ENCODE peak calls at places on chromosomes 2 and 18, in seven cellular contexts. V is psoas muscle, M is cardiac muscle cell, X is left ventricle myocardium inferior, L is body of pancreas, J is ovary, O is left lung. Y is an unnamed sample. For H3K36me3 and H3K4me1, the result is how much of the 10 kb centered on the place peaks cover.

GRCh38 chr18:74395006-74395405 is 62.1 kb downstream of the DIPK1C start:
- DNase-seq in V (no peak), M (no peak), X (no peak), L (no peak), J (no peak), O (no peak), Y (no peak)

GRCh38 chr2:84840306-84840705 is 40.6 kb downstream of the TRABD2A start:
- DNase-seq in V (no peak), M (peak), X (no peak), L (no peak), J (no peak), O (no peak), Y (no peak)

GRCh38 chr2:179574061-179574519 is 287.3 kb downstream of the ZNF385B start:
- DNase-seq in V (no peak), M (no peak), X (no peak), L (no peak), J (no peak), O (no peak), Y (no peak)

GRCh38 chr2:69549421-69549820 is 94.1 kb downstream of the AAK1 start:
- DNase-seq in V (no peak), M (peak), X (no peak), L (no peak), J (no peak), O (no peak), Y (no peak)

GRCh38 chr18:62331581-62332436 is 6.7 kb downstream of the TNFRSF11A start:
- DNase-seq in V (no peak), M (peak), X (peak), L (no peak), J (no peak), O (peak), Y (no peak)

GRCh38 chr2:47904903-47905453 is 1.3 kb downstream of the FBXO11 start:
- DNase-seq in V (peak), M (peak), X (peak), L (peak), J (peak), O (peak), Y (peak)

GRCh38 chr18:44320619-44321460 is 359.8 kb upstream of the SETBP1 start:
- DNase-seq in V (peak), M (no peak), X (no peak), L (no peak), J (no peak), O (no peak), Y (no peak)

GRCh38 chr2:219123356-219124143 is 37.1 kb downstream of the NHEJ1 start:
- DNase-seq in V (no peak), M (no peak), X (no peak), L (no peak), J (no peak), O (no peak), Y (peak)

GRCh38 chr18:26901020-26901419 is 35.5 kb upstream of the AQP4 start:
- DNase-seq in V (no peak), M (no peak), X (no peak), L (no peak), J (no peak), O (no peak), Y (no peak)

GRCh38 chr2:238615187-238615586 is 188.5 kb downstream of the ASB1 start:
- DNase-seq in V (no peak), M (no peak), X (no peak), L (no peak), J (no peak), O (no peak), Y (no peak)

DNA sequence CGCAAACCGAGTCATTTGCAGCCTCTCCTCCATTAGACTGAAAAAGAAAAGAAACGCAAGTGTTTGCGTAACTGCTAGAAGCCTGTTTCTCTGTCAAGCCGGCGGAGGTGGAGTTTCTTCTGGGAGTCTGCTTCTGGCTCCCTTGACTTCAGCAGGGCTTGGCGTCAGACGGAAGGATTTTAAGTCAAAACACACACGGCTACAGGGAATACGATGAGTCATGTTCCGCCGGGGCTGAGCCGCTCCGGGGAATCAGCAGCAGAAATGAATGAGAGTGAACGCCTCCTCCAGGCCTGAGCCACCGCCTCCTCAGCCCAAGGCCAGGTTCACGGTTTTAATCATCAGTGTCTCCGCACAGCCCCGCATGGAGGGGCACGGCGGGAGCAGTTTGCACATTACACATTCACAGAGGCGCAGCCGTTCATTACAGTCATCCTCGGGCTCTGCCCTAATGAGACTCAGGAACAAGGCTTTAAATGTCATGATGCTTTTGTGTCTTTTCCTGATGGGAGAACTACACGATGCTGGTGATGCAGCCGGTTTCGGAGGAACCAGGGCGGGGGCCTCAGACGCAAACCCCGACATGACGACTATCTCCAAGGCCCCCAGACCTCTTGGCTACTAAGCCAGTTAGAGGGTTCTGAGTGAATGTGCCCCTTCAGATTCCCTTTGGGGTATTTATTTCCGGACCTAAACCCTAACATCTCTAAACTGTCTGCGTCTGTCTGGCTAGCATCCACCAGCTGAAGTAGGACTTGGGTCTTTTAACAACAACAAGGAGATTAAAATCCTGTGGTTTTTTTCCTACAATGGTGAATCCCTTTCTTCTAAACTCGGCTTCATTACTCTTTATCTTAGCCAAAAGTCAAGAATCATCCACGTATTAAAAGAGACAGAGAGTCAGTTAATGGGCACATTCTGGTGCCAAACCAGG is 11.1 kb upstream of the SCG2 start:
- DNase-seq in V (peak), M (peak), X (peak), L (peak), J (peak), O (peak), Y (peak)
- TF ChIP-seq CTCF in V (no peak), M (peak), X (no peak), L (no peak), J (no peak), O (no peak), Y (no peak)

GRCh38 chr2:66456183-66457041 is 21.5 kb downstream of the MEIS1 start:
- DNase-seq in V (no peak), M (no peak), X (no peak), L (no peak), J (no peak), O (no peak), Y (no peak)

GRCh38 chr2:66452214-66452613 is 17.3 kb downstream of the MEIS1 start:
- DNase-seq in V (no peak), M (no peak), X (no peak), L (no peak), J (no peak), O (no peak), Y (no peak)

GRCh38 chr2:66448592-66448991 is 13.7 kb downstream of the MEIS1 start:
- DNase-seq in V (no peak), M (no peak), X (no peak), L (no peak), J (no peak), O (no peak), Y (no peak)

GRCh38 chr2:66455490-66455889 is 20.6 kb downstream of the MEIS1 start:
- DNase-seq in V (no peak), M (no peak), X (no peak), L (no peak), J (no peak), O (no peak), Y (no peak)

DNA sequence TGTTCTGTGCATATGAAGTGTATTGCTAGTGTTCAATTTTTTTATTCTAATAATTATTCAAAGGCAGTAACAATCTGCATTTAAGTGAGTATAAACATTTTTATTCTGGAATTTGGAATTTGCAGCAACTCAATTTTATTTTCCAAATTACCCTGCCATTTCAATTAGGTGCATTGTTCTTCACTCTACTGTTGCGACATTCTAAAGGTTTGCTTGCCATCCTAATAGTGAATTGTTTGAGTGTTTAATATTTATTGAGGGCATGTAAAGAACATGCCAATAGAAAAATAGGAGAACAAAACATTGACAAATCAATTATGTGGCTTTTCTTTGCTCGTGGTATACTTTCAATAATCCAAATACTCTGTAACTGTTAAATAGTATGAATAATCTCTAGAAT is 18.0 kb downstream of the MEIS1 start:
- DNase-seq in V (no peak), M (no peak), X (no peak), L (no peak), J (no peak), O (no peak), Y (no peak)
- H3K36me3 ChIP-seq in V (under half), M (under half), X (under half), L (under half), J (under half), O (under half), Y (under half)

GRCh38 chr2:16664809-16665745 is 557 bp downstream of the CYRIA start:
- DNase-seq in V (peak), M (no peak), X (no peak), L (no peak), J (peak), O (no peak), Y (no peak)
- H3K4me1 ChIP-seq in V (under half), M (under half), X (half or more), L (under half), J (under half), O (under half), Y (under half)

GRCh38 chr2:200797242-200797770 is 14.4 kb upstream of the BZW1 start:
- DNase-seq in V (peak), M (peak), X (peak), L (peak), J (no peak), O (no peak), Y (no peak)

GRCh38 chr2:200796561-200796960 is 15.1 kb upstream of the BZW1 start:
- DNase-seq in V (no peak), M (no peak), X (no peak), L (no peak), J (no peak), O (no peak), Y (no peak)

GRCh38 chr2:200791905-200792304 is 19.8 kb upstream of the BZW1 start:
- DNase-seq in V (no peak), M (peak), X (no peak), L (no peak), J (no peak), O (no peak), Y (no peak)

GRCh38 chr2:200794143-200794542 is 17.6 kb upstream of the BZW1 start:
- DNase-seq in V (no peak), M (no peak), X (no peak), L (no peak), J (no peak), O (no peak), Y (no peak)

DNA sequence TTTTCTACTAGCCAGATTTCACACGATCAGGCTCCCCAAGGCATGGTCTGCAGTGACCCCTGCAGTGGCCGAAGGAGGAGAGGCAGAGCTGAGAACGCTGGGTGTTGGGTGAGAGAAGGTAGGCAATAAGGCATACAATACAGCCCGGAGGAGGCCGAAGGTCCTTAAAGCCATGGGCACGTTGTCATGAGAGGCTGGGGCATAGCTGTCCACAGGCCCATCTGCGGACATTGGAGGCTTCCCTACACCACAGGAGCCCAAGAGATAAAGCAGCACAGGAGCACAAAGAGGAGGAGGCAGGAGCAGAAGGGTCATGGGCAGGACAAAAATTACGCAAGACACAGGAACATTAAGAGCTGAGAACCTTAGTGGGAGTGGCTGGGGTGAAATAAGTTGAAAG is 16.7 kb upstream of the BZW1 start:
- DNase-seq in V (peak), M (peak), X (peak), L (no peak), J (peak), O (no peak), Y (no peak)
- TF ChIP-seq CTCF in V (no peak), M (peak), X (peak), L (no peak), J (no peak), O (no peak), Y (no peak)

DNA sequence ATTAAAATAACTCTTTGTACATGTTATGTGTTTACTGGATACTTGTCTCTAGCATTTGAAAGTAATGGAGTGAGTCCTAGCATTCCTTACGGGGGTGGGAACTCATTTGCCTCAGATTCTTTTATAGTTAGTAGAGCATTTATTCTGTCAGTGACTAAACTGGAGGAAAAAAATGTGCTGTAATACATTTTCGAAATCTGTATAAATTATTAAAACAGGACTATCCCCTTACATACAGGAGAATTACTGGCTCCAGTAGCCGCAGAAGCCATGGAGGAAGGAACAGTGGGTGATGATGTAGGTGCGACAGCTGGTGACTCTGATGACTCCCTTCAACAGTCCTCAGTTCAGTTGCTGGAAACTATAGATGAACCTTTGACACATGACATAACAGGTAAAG is 122.4 kb downstream of the BIRC6 start:
- DNase-seq in V (no peak), M (peak), X (no peak), L (no peak), J (no peak), O (no peak), Y (no peak)
- H3K36me3 ChIP-seq in V (half or more), M (half or more), X (half or more), L (under half), J (under half), O (half or more), Y (under half)

Y was measured in mucosa of descending colon.